ENCODE peak calls at places on chromosome 2, in five cellular contexts. M is brain microvascular endothelial cell; T is lower lobe of right lung; A is neural progenitor cell; Z is CD8-positive, alpha-beta T cell. G is an unnamed sample. For H3K27me3 and H3K36me3, the result is how much of the 10 kb centered on the place peaks cover.

GRCh38 chr2:112095654-112096053 is 40.6 kb downstream of the TMEM87B start:
- DNase-seq in M (no peak), T (no peak), A (no peak), Z (no peak), G (no peak)

GRCh38 chr2:201151127-201152074 is 31.5 kb upstream of the CASP10 start:
- DNase-seq in M (peak), T (no peak), A (no peak), Z (no peak), G (no peak)

GRCh38 chr2:195490304-195490703 is 166.7 kb upstream of the SLC39A10 start:
- DNase-seq in M (no peak), T (no peak), A (no peak), Z (no peak), G (no peak)

GRCh38 chr2:143428700-143429099 is 299.5 kb downstream of the ARHGAP15 start:
- DNase-seq in M (peak), T (no peak), A (no peak), Z (peak), G (no peak)

GRCh38 chr2:223855426-223855825 is 18.0 kb upstream of the AP1S3 start:
- DNase-seq in M (peak), T (no peak), A (no peak), Z (no peak), G (no peak)

GRCh38 chr2:14256890-14257289 is 375.6 kb upstream of the LRATD1 start:
- DNase-seq in M (peak), T (no peak), A (peak), Z (no peak), G (no peak)

GRCh38 chr2:73307720-73308119 is 14.4 kb upstream of the EGR4 start:
- DNase-seq in M (no peak), T (no peak), A (no peak), Z (no peak), G (no peak)

GRCh38 chr2:12852135-12852534 is 135.4 kb downstream of the TRIB2 start:
- DNase-seq in M (no peak), T (no peak), A (no peak), Z (no peak), G (no peak)

GRCh38 chr2:54558188-54558975 is 102.3 kb downstream of the SPTBN1 start:
- DNase-seq in M (peak), T (peak), A (peak), Z (peak), G (peak)

GRCh38 chr2:100924520-100925451 is 77.3 kb upstream of the RPL31 start:
- DNase-seq in M (peak), T (no peak), A (peak), Z (peak), G (no peak)

GRCh38 chr2:233059547-233059796 is 670 bp upstream of the INPP5D start:
- DNase-seq in M (no peak), T (no peak), A (no peak), Z (no peak), G (peak)

GRCh38 chr2:200756618-200757321 is 54.9 kb upstream of the BZW1 start:
- DNase-seq in M (peak), T (no peak), A (no peak), Z (no peak), G (no peak)

GRCh38 chr2:96239091-96239490 is 26.7 kb downstream of the TMEM127 start:
- DNase-seq in M (no peak), T (no peak), A (no peak), Z (no peak), G (no peak)

GRCh38 chr2:171069286-171069956 is 91.3 kb downstream of the TLK1 start:
- DNase-seq in M (no peak), T (no peak), A (no peak), Z (no peak), G (no peak)

DNA sequence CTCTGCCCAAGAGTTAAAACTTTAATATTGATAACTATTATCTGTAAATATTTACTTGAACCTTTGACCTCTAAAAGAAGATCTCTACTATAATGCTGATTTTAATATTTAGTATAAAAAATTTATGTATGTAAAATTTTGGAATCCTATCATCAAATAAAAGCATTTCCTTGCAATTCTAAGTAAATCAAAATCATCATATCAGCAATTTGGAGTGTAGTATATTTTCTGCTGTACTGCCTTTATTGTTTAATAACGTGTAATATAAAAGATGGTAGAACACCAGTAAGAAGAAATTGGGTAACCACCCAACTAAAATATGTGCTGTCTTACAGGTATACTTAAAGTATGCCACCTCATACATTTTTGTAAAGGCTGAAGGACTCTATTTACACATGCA is 94.6 kb downstream of the TLK1 start:
- DNase-seq in M (no peak), T (no peak), A (no peak), Z (no peak), G (no peak)
- H3K4me3 ChIP-seq in M (no peak), T (no peak), A (no peak), Z (no peak), G (no peak)

GRCh38 chr2:16119741-16120140 is 179.4 kb downstream of the MYCN start:
- DNase-seq in M (no peak), T (no peak), A (no peak), Z (no peak), G (no peak)

GRCh38 chr2:16122556-16122955 is 182.2 kb downstream of the MYCN start:
- DNase-seq in M (no peak), T (no peak), A (no peak), Z (no peak), G (no peak)

GRCh38 chr2:16120591-16120990 is 180.2 kb downstream of the MYCN start:
- DNase-seq in M (no peak), T (no peak), A (no peak), Z (no peak), G (no peak)

GRCh38 chr2:16121986-16122390 is 181.6 kb downstream of the MYCN start:
- DNase-seq in M (no peak), T (no peak), A (no peak), Z (no peak), G (no peak)

GRCh38 chr2:16121231-16121985 is 181.1 kb downstream of the MYCN start:
- DNase-seq in M (no peak), T (no peak), A (no peak), Z (no peak), G (no peak)
- H3K27me3 ChIP-seq in M (under half), T (under half), A (under half), Z (under half), G (under half)

GRCh38 chr2:216144857-216145256 is 35.7 kb downstream of the XRCC5 start:
- DNase-seq in M (no peak), T (no peak), A (no peak), Z (no peak), G (no peak)
- H3K36me3 ChIP-seq in M (half or more), T (half or more), A (under half), Z (half or more), G (under half)

GRCh38 chr2:6885968-6886367 is 8.4 kb downstream of the RSAD2 start:
- DNase-seq in M (no peak), T (no peak), A (no peak), Z (no peak), G (no peak)
- H3K4me3 ChIP-seq in M (no peak), T (no peak), A (no peak), Z (no peak), G (no peak)

DNA sequence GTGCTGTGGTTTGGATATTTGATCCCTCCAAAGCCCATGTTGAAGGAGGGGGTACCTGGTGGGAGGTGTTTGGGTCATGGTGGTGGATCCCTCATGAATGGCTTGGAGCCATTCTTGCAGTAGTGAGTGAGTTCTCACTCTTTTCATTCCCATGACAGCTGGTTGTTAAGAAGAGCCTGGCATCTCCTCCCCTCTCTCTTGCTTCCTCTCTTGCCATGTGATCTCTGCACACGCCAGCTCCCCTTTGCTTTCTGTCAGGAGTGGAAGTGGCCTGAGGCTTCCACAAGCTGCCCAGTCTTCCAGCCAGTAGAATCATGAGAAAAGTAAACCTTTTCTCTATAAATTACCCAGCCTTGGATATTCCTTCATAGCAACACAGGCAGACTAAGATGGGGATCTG is 8.6 kb downstream of the ADD2 start:
- DNase-seq in M (no peak), T (no peak), A (no peak), Z (no peak), G (no peak)
- H3K27me3 ChIP-seq in M (under half), T (under half), A (under half), Z (under half), G (under half)

GRCh38 chr2:173373286-173373685 is 18.6 kb downstream of the CDCA7 start:
- DNase-seq in M (no peak), T (no peak), A (no peak), Z (no peak), G (no peak)

GRCh38 chr2:173371023-173371422 is 16.4 kb downstream of the CDCA7 start:
- DNase-seq in M (no peak), T (no peak), A (no peak), Z (no peak), G (no peak)

GRCh38 chr2:173370198-173370597 is 15.5 kb downstream of the CDCA7 start:
- DNase-seq in M (no peak), T (no peak), A (no peak), Z (no peak), G (no peak)

DNA sequence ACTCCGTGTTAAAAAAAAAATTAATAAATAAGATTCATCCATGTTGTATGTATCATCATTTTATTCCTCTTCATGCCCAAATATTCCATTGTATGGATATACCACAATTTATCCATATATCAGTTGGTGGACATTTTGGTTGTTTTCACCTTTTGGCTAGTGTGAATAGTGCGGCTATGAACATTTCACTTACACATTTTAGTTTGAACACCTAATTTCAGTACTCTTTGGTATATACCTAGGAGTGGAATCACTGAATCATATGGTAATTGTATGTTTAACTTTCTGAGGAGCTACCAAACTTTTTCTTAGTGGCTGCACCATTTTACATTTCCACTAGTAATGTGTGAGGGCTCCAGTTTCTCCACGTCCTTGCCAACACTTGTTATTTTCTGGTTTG is 20.0 kb downstream of the CDCA7 start:
- DNase-seq in M (no peak), T (no peak), A (no peak), Z (no peak), G (no peak)
- H3K36me3 ChIP-seq in M (under half), T (under half), A (under half), Z (under half), G (under half)

DNA sequence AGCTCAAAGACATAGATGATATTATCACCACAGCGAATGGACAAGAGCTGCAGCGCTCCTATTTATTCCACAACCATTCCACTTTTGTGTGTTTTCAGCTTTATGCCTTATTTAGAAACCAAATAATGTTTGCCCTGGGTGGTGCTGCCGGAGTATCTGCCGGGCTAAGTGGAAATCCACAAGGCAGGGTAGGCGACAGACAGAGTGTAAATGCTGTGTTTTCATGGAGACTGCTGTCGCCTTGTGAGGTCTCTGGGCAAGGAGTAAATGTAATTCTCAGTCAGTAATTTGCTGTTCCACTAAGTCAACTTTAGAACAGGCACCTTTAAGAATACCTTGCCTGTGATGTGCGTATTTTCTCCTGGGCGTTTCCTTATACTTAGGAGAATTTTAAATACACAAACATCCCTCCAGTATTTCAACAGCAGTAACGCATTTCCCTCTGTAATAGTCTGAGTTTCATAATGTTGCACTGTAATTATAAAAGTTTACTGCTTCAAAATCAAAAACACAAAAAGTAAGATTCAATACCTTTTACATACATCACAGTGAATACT is 60.9 kb downstream of the COBLL1 start:
- DNase-seq in M (no peak), T (no peak), A (no peak), Z (no peak), G (no peak)
- H3K4me3 ChIP-seq in M (no peak), T (no peak), A (no peak), Z (no peak), G (no peak)

GRCh38 chr2:119223521-119224390 is at the start of gene STEAP3:
- DNase-seq in M (peak), T (peak), A (peak), Z (no peak), G (peak)

GRCh38 chr2:119224391-119224972 is 848 bp downstream of the STEAP3 start:
- DNase-seq in M (no peak), T (no peak), A (no peak), Z (no peak), G (no peak)

GRCh38 chr2:119227346-119227745 is 3.7 kb downstream of the STEAP3 start:
- DNase-seq in M (no peak), T (no peak), A (no peak), Z (no peak), G (no peak)

GRCh38 chr2:119225084-119225864 is 1.6 kb downstream of the STEAP3 start:
- DNase-seq in M (no peak), T (no peak), A (no peak), Z (no peak), G (peak)

DNA sequence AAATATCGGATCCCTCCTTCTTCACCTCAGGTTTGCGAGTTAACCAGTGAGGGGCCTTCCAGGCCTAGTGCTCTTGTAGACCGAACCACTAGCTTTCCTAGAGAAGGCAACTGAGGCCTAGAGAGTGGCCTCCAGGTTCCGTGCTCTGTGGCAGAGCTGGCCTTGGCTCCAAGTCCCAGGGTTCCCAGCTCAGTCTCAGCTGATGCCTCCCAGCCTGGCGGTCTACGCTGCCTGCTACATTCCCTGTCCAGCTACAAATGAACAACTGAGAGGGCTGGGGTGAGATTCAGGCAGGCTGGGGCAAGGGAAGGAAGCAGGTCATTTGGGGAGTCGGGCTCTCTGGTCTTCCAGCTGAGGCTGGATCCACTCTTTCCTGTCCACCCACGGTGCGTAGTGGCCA is 2.3 kb downstream of the STEAP3 start:
- DNase-seq in M (no peak), T (no peak), A (no peak), Z (no peak), G (no peak)
- H3K27me3 ChIP-seq in M (under half), T (under half), A (under half), Z (under half), G (under half)

GRCh38 chr2:9345997-9346396 is 77.3 kb downstream of the ITGB1BP1 start:
- DNase-seq in M (no peak), T (no peak), A (no peak), Z (no peak), G (no peak)
- H3K36me3 ChIP-seq in M (under half), T (under half), A (under half), Z (under half), G (under half)